ENCODE peak calls at places on chromosome 6, in six cellular contexts. Z is right lobe of liver, O is endothelial cell of umbilical vein, X is H54, B is sigmoid colon, Y is lower leg skin. L is an unnamed sample.

GRCh38 chr6:6556738-6557503 is 31.6 kb upstream of the LY86 start:
- DNase-seq in Z (no peak), O (peak; percentile 44), X (peak; percentile 53), B (no peak), Y (peak; percentile 50), L (peak; percentile 43)

GRCh38 chr6:169779896-169780295 is 28.5 kb downstream of the ERMARD start:
- DNase-seq in Z (no peak), O (no peak), X (no peak), B (no peak), Y (no peak), L (no peak)

GRCh38 chr6:113540491-113540890 is 316.7 kb upstream of the MARCKS start:
- DNase-seq in Z (no peak), O (no peak), X (no peak), B (no peak), Y (no peak), L (no peak)

GRCh38 chr6:85130743-85131142 is 319.1 kb upstream of the NT5E start:
- DNase-seq in Z (no peak), O (no peak), X (no peak), B (no peak), Y (no peak), L (no peak)

GRCh38 chr6:28136585-28137457 is 4.9 kb upstream of the ZKSCAN8 start:
- DNase-seq in Z (peak; percentile 91), O (peak; percentile 90), X (peak; percentile 51), B (peak; percentile 98), Y (peak; percentile 97), L (peak; percentile 95)

GRCh38 chr6:156686429-156686939 is 90.7 kb upstream of the ARID1B start:
- DNase-seq in Z (no peak), O (peak; percentile 81), X (peak; percentile 35), B (peak; percentile 66), Y (no peak), L (no peak)

GRCh38 chr6:95249661-95250060 is 327.7 kb upstream of the MANEA start:
- DNase-seq in Z (no peak), O (no peak), X (no peak), B (no peak), Y (no peak), L (no peak)

GRCh38 chr6:112956696-112957525 is 609.8 kb downstream of the RFPL4B start:
- DNase-seq in Z (no peak), O (peak; percentile 90), X (no peak), B (no peak), Y (no peak), L (peak; percentile 45)

GRCh38 chr6:7918403-7918802 is 7.8 kb upstream of the TXNDC5 start:
- DNase-seq in Z (no peak), O (no peak), X (no peak), B (no peak), Y (no peak), L (no peak)

GRCh38 chr6:170533792-170534191 is 19.3 kb downstream of the PSMB1 start:
- DNase-seq in Z (no peak), O (no peak), X (no peak), B (no peak), Y (no peak), L (no peak)

GRCh38 chr6:24646771-24647170 is 780 bp upstream of the KIAA0319 start:
- DNase-seq in Z (no peak), O (no peak), X (peak; percentile 15), B (no peak), Y (no peak), L (no peak)

GRCh38 chr6:36633370-36633769 is 39.2 kb downstream of the SRSF3 start:
- DNase-seq in Z (peak; percentile 30), O (no peak), X (no peak), B (no peak), Y (no peak), L (no peak)

GRCh38 chr6:34964564-34964963 is 75.5 kb downstream of the ANKS1A start:
- DNase-seq in Z (no peak), O (no peak), X (no peak), B (no peak), Y (no peak), L (peak; percentile 29)

GRCh38 chr6:134636221-134636830 is 313.6 kb downstream of the ALDH8A1 start:
- DNase-seq in Z (no peak), O (no peak), X (no peak), B (no peak), Y (no peak), L (no peak)

GRCh38 chr6:107957165-107957908 is 671 bp downstream of the SEC63 start:
- DNase-seq in Z (peak; percentile 69), O (peak; percentile 91), X (no peak), B (peak; percentile 76), Y (peak; percentile 88), L (peak; percentile 49)

GRCh38 chr6:107962723-107963122 is 4.7 kb upstream of the SEC63 start:
- DNase-seq in Z (no peak), O (no peak), X (no peak), B (no peak), Y (no peak), L (no peak)

GRCh38 chr6:107956586-107957164 is 1.3 kb downstream of the SEC63 start:
- DNase-seq in Z (no peak), O (no peak), X (no peak), B (no peak), Y (no peak), L (no peak)

GRCh38 chr6:107957909-107958688 is at the start of gene SEC63:
- DNase-seq in Z (peak; percentile 99), O (peak; percentile 97), X (peak; percentile 82), B (peak; percentile 98), Y (peak; percentile 99), L (peak; percentile 98)
- TF ChIP-seq POLR2A in Z (peak; percentile 96), O (peak; percentile 82), X (peak; percentile 92), B (peak; percentile 87), Y (peak; percentile 53), L (peak; percentile 85)

GRCh38 chr6:106084973-106085686 is 1.0 kb upstream of the PRDM1 start:
- DNase-seq in Z (no peak), O (peak; percentile 6), X (no peak), B (no peak), Y (no peak), L (no peak)

GRCh38 chr6:106087548-106088325 is 1.6 kb downstream of the PRDM1 start:
- DNase-seq in Z (no peak), O (peak; percentile 55), X (no peak), B (no peak), Y (no peak), L (peak; percentile 57)

GRCh38 chr6:106084106-106084963 is 1.8 kb upstream of the PRDM1 start:
- DNase-seq in Z (no peak), O (peak; percentile 12), X (no peak), B (no peak), Y (no peak), L (no peak)

GRCh38 chr6:106085687-106085983 is 501 bp upstream of the PRDM1 start:
- DNase-seq in Z (no peak), O (peak; percentile 4), X (no peak), B (no peak), Y (no peak), L (no peak)

GRCh38 chr6:106085984-106086832 is at the start of gene PRDM1:
- DNase-seq in Z (peak; percentile 86), O (peak; percentile 38), X (peak; percentile 26), B (peak; percentile 86), Y (peak; percentile 94), L (peak; percentile 89)
- TF ChIP-seq POLR2A in Z (peak; percentile 61), O (no peak), X (peak; percentile 35), B (peak; percentile 37), Y (no peak), L (peak; percentile 38)

GRCh38 chr6:106974337-106974998 is at the start of gene CD24:
- DNase-seq in Z (peak; percentile 70), O (no peak), X (no peak), B (no peak), Y (peak; percentile 86), L (no peak)
- TF ChIP-seq POLR2A in Z (no peak), O (no peak), X (no peak), B (no peak), Y (no peak), L (no peak)

GRCh38 chr6:75279418-75279817 is 5.2 kb downstream of the TMEM30A start:
- DNase-seq in Z (no peak), O (peak; percentile 84), X (no peak), B (no peak), Y (no peak), L (no peak)
- TF ChIP-seq POLR2A in Z (no peak), O (no peak), X (no peak), B (no peak), Y (no peak), L (no peak)

GRCh38 chr6:26224940-26225847 is 138.0 kb downstream of the HFE start:
- DNase-seq in Z (no peak), O (peak; percentile 89), X (no peak), B (no peak), Y (no peak), L (no peak)

GRCh38 chr6:26224547-26224912 is 137.3 kb downstream of the HFE start:
- DNase-seq in Z (no peak), O (no peak), X (no peak), B (no peak), Y (no peak), L (no peak)

GRCh38 chr6:26223677-26224546 is 136.7 kb downstream of the HFE start:
- DNase-seq in Z (peak; percentile 73), O (peak; percentile 94), X (peak; percentile 30), B (peak; percentile 89), Y (peak; percentile 92), L (peak; percentile 70)

GRCh38 chr6:26223213-26223612 is 136.0 kb downstream of the HFE start:
- DNase-seq in Z (no peak), O (no peak), X (no peak), B (no peak), Y (no peak), L (no peak)

DNA sequence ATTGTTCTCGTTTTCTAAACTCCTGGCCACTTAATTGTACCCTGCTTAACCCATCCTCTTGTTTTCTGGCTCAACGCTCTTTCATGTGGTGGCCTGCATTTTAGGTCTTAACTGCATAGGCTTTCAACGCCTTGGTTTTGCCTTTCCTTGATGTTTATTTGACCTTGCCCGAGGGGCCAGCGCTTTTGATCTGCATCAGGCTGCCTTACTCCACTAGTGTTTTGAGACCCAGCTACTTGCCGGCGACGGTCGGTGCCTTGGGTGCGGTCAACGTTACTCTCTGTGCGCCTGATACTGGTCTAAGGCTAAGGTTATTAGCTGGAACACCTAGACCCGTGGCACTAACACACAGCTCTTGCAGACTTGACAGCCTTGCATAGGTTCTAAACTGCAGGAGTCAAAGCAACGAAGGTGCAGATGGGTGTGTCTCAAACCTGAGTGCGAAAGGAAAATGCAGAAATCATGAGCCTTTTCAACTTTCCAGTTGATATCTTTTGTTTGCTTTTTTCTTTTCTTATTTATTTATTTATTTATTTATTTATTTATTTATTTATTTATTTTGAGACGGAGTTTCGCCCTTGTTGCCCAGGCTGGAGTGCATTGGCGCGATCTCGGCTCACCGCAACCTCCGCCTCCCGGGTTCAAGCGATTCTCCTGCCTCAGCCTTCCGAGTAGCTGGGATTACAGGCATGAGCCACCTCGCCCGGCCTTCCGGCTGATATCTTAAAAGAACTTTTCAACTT is 138.8 kb downstream of the HFE start:
- DNase-seq in Z (no peak), O (no peak), X (no peak), B (no peak), Y (no peak), L (no peak)
- TF ChIP-seq POLR2A in Z (no peak), O (no peak), X (no peak), B (no peak), Y (no peak), L (no peak)

L was measured in heart left ventricle.